ENCODE peak calls at places on chromosomes 16 and 17, in six cellular contexts. H is NB4, N is uterus, F is heart left ventricle, B is IMR-90, M is esophagus squamous epithelium. C is an unnamed sample.

GRCh38 chr16:31215287-31216115 is 1.4 kb downstream of the PYDC1 start:
- DNase-seq in H (peak), N (peak), B (peak), F (peak), M (no peak), C (peak)

GRCh38 chr17:66714046-66715023 is 120.6 kb upstream of the CACNG5 start:
- DNase-seq in M (no peak), H (no peak), B (no peak), F (no peak), N (no peak), C (no peak)

GRCh38 chr17:63431939-63432804 is 13.9 kb downstream of the CYB561 start:
- DNase-seq in F (no peak), N (no peak), B (peak), M (no peak), H (peak), C (peak)

GRCh38 chr17:44084131-44084538 is 13.6 kb downstream of the G6PC3 start:
- DNase-seq in B (no peak), H (peak), N (no peak), F (no peak), M (no peak), C (no peak)

GRCh38 chr17:68398731-68399637 is 58.3 kb downstream of the WIPI1 start:
- DNase-seq in H (peak), N (peak), M (no peak), F (peak), B (peak), C (peak)

GRCh38 chr16:11738742-11739544 is 3.7 kb downstream of the TXNDC11 start:
- DNase-seq in H (no peak), B (no peak), F (no peak), N (no peak), M (no peak), C (no peak)

GRCh38 chr16:47375423-47375822 is 85.4 kb downstream of the ITFG1 start:
- DNase-seq in H (no peak), M (no peak), B (peak), N (no peak), F (no peak), C (no peak)

GRCh38 chr17:76370261-76370993 is 14.0 kb upstream of the SPHK1 start:
- DNase-seq in M (no peak), N (peak), H (no peak), F (peak), B (peak), C (peak)

GRCh38 chr17:14793237-14793636 is 471.9 kb downstream of the PMP22 start:
- DNase-seq in H (no peak), N (no peak), F (no peak), M (no peak), B (peak), C (no peak)

GRCh38 chr17:7588553-7589203 is 1.2 kb downstream of the SOX15 start:
- DNase-seq in F (no peak), M (no peak), H (no peak), N (no peak), B (no peak), C (no peak)

GRCh38 chr17:27571563-27572129 is 59.3 kb upstream of the LGALS9 start:
- DNase-seq in H (no peak), B (no peak), F (no peak), N (no peak), M (no peak), C (no peak)

GRCh38 chr17:65191805-65192740 is 54.9 kb downstream of the RGS9 start:
- DNase-seq in F (no peak), N (no peak), H (peak), M (no peak), B (peak), C (no peak)

GRCh38 chr16:70778901-70779309 is 22.1 kb downstream of the VAC14 start:
- DNase-seq in H (no peak), F (peak), B (peak), N (peak), M (no peak), C (peak)

GRCh38 chr17:7703584-7704574 is 1.1 kb upstream of the EFNB3 start:
- DNase-seq in N (no peak), F (no peak), B (no peak), M (no peak), H (no peak), C (no peak)

DNA sequence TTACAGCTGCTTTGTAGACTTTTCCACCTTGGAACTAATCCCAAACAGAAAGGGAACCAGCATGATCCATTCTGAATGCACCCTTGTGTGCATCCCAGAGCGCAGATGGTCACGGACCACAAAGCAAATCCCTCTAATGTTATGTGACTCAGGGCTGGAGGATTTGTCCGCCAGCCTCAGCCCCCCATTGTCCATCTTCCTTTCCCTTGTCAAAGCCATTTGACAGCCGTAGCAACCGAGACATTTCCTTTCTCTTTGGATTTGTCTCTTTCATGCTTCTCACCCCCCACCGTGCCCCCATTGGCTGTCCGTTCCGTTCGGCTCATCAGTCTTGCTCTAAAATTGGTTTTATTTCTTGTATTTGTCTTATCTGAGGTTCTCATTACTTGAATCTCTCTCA is 163.5 kb upstream of the ERCC4 start:
- DNase-seq in H (no peak), M (no peak), F (no peak), B (no peak), N (no peak), C (no peak)
- H3K4me3 ChIP-seq in H (no peak), M (no peak), F (no peak), B (no peak), N (no peak), C (no peak)

GRCh38 chr17:18182190-18182977 is 1.2 kb upstream of the ALKBH5 start:
- DNase-seq in B (no peak), H (peak), F (peak), M (no peak), N (peak), C (peak)

GRCh38 chr17:18182978-18183333 is 672 bp upstream of the ALKBH5 start:
- DNase-seq in B (peak), F (peak), N (peak), M (peak), H (peak), C (peak)

GRCh38 chr17:18179804-18180203 is 3.8 kb upstream of the ALKBH5 start:
- DNase-seq in H (no peak), F (no peak), N (peak), B (no peak), M (no peak), C (no peak)

GRCh38 chr17:18179221-18179620 is 4.4 kb upstream of the ALKBH5 start:
- DNase-seq in M (no peak), F (no peak), B (no peak), H (no peak), N (no peak), C (no peak)

GRCh38 chr17:18181358-18181757 is 2.3 kb upstream of the ALKBH5 start:
- DNase-seq in H (no peak), M (no peak), N (peak), B (peak), F (no peak), C (no peak)
- TF ChIP-seq POLR2A in H (no peak), M (no peak), N (no peak), B (no peak), F (no peak), C (no peak)

DNA sequence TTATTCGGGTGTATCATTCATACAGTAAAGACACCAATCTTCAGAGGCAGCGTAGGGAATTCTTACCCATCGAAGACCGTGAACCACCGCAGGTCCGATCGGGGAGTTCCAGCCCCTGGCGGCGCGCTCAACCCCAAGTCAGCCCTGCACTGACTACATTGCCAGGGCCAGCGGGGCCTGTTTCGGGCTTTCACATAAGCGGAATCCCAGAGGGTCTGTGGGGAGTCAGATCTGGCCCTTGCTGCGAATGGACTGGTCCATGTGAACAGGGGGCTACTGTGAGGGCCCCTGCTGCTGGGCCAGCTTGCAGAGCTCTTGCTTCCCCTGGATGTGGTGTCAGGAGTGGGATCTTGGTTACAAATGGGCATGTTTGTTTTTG is 7.6 kb downstream of the PDE6G start:
- DNase-seq in M (no peak), F (no peak), N (no peak), H (no peak), B (no peak), C (no peak)
- H3K4me3 ChIP-seq in M (no peak), F (no peak), N (no peak), H (no peak), B (no peak), C (no peak)

GRCh38 chr17:31226373-31226772 is 70.7 kb downstream of the OMG start:
- DNase-seq in M (no peak), N (no peak), F (no peak), H (no peak), B (no peak), C (no peak)
- TF ChIP-seq POLR2A in M (no peak), N (no peak), F (no peak), H (no peak), B (no peak), C (no peak)

GRCh38 chr17:40346768-40347154 is 17.8 kb downstream of the GJD3 start:
- DNase-seq in B (no peak), N (peak), H (no peak), F (no peak), M (no peak), C (no peak)

GRCh38 chr17:40347319-40348135 is 17.0 kb downstream of the GJD3 start:
- DNase-seq in F (no peak), N (peak), B (no peak), H (no peak), M (no peak), C (no peak)

GRCh38 chr17:40344321-40345160 is 20.0 kb downstream of the GJD3 start:
- DNase-seq in B (no peak), F (no peak), N (peak), H (no peak), M (no peak), C (no peak)

GRCh38 chr17:40345161-40346034 is 19.1 kb downstream of the GJD3 start:
- DNase-seq in M (no peak), N (peak), F (peak), B (peak), H (peak), C (peak)

DNA sequence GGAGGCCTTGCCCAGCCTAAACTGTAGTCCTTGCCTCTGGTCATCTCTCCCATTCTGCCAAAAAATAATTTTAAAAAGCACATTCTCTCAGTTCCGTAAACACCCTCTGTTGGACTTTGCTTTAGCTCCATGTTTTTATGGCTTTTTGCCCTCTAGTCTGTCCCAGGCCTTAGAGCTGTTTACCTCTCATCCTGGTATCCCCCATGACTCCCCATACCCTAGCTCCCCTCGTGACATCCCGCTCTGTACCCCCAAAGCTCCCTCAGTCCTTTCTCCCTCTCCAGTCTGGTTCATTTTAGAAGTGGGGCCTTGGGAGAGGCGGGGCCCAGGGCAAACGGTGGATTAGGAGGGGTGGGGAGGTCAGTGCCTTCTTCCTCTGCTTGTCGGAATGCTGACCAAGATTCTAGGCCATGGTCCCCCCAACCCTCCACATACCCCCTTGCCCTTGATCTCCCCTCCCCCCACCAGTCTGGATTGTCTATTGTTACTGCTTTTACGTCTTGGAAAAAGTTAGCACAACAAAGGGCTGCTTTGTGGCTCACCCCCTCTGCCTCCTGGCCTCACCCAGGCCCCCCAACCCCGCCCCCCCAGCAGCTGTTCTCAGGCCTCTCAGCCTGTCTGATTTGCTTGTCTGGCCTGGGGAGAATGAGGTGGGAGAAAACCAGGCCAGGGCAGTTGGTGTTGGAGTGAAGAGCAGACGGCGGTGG is 18.3 kb downstream of the GJD3 start:
- DNase-seq in B (no peak), F (no peak), N (peak), H (no peak), M (no peak), C (no peak)
- H3K4me3 ChIP-seq in B (peak), F (peak), N (peak), H (no peak), M (no peak), C (peak)

GRCh38 chr17:36183811-36184765 is 7.7 kb upstream of the TBC1D3B start:
- DNase-seq in H (peak), N (peak), M (no peak), F (no peak), B (no peak), C (no peak)

GRCh38 chr17:36188891-36189306 is 7.7 kb downstream of the CCL3L1 start:
- DNase-seq in H (peak), F (no peak), B (no peak), N (no peak), M (no peak), C (no peak)

GRCh38 chr17:36185416-36185815 is 9.0 kb upstream of the TBC1D3B start:
- DNase-seq in F (no peak), N (no peak), B (no peak), M (no peak), H (no peak), C (no peak)

GRCh38 chr17:36182176-36183000 is 6.0 kb upstream of the TBC1D3B start:
- DNase-seq in H (peak), N (peak), F (peak), M (no peak), B (no peak), C (peak)

GRCh38 chr17:36183001-36183810 is 6.8 kb upstream of the TBC1D3B start:
- DNase-seq in M (no peak), H (peak), B (peak), N (peak), F (peak), C (peak)
- TF ChIP-seq POLR2A in M (peak), H (peak), B (no peak), N (no peak), F (no peak), C (no peak)

GRCh38 chr16:51116353-51116752 is 34.7 kb downstream of the SALL1 start:
- DNase-seq in B (no peak), N (no peak), F (no peak), M (no peak), H (no peak), C (no peak)

GRCh38 chr16:51114369-51114768 is 36.7 kb downstream of the SALL1 start:
- DNase-seq in N (no peak), H (no peak), F (no peak), M (no peak), B (no peak), C (no peak)

GRCh38 chr16:51110618-51111234 is 40.3 kb downstream of the SALL1 start:
- DNase-seq in F (no peak), B (no peak), N (no peak), M (no peak), H (no peak), C (no peak)

GRCh38 chr16:51112311-51112710 is 38.8 kb downstream of the SALL1 start:
- DNase-seq in M (no peak), F (no peak), N (no peak), H (no peak), B (no peak), C (no peak)

DNA sequence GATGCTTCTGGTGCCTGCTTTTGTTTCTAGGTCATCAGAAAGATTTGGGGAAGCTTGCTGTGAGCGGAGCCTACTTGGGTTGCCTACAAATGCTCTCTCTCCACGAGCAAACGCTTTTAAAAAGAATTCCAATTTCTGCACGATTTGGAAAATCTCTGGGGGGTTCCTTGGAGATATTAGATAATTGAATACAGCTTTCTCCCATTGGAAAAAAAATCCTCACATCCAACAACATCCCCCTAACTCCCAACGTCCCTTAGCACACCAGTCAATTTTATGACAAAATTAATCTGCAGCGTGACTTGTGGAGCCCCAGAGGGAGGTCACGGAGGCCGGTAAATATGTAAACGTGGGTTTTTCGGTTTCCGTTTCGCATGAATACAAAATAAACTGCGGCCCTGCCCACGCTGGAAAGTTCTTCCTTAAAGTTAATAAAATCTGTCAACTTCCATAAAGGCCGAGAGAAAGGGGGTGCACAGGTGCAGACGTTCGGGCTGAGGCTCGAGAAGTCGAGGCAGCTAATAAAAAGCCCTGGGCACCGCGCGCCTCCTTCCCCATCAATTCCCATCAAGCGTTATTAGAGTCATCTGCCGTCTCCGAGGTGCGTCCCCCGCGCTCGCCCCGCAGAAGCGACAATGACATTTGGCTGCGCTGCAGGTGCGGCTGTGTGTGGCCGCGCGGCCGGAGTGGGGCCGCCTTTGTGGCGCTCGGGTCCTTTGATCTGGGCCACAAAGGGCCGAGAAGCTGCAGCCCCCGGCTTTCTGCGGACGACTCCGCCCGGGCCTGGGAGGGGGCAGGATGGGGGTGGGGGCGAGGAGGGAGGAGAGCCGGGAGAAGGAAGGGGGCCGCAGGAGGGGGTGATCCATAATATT is 37.6 kb downstream of the SALL1 start:
- DNase-seq in N (no peak), F (no peak), B (no peak), H (no peak), M (no peak), C (no peak)
- H3K4me3 ChIP-seq in N (no peak), F (peak), B (no peak), H (no peak), M (no peak), C (no peak)

GRCh38 chr17:16478693-16479092 is 13.3 kb downstream of the LRRC75A start:
- DNase-seq in B (no peak), N (peak), F (no peak), H (no peak), M (no peak), C (no peak)
- TF ChIP-seq POLR2A in B (no peak), N (no peak), F (no peak), H (no peak), M (no peak), C (no peak)

DNA sequence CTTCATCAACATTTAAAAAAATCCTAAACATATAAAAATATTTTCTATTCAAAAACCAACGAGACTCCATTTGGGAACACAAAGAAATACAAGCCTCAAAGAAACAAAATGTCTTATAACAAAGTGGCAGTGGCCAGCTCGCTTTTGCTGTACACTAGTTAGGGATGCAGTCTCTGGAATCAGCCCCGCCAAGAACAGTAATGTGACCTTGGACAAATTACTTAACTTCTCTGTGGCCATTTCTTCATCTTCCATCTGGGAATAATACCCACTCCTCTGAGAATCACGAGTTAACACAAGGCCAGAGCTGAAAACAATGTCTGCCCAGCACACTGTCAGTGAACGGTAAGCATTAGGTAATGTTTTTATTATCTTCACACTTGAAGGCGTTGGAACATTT is 5.6 kb downstream of the STAT5B start:
- DNase-seq in M (no peak), H (no peak), N (no peak), F (no peak), B (no peak), C (no peak)
- H3K4me3 ChIP-seq in M (no peak), H (no peak), N (no peak), F (no peak), B (no peak), C (no peak)

C was measured in prostate gland.